ENCODE peak calls at places on chromosome 9, in ten cellular contexts. One of them, this sample, is unnamed.

GRCh38 chr9:8395022-8395421 is 595.4 kb upstream of the DMAC1 start:
- DNase-seq in left ventricle myocardium inferior: no peak
- DNase-seq in adrenal gland: no peak
- DNase-seq in HCT116: no peak
- DNase-seq in testis: no peak
- DNase-seq in Peyer's patch: no peak
- DNase-seq in uterus: no peak
- DNase-seq in gastrocnemius medialis: no peak
- DNase-seq in psoas muscle: no peak
- DNase-seq in fibroblast of lung: no peak
- DNase-seq in this sample: no peak

GRCh38 chr9:93597871-93598646 is 21.7 kb downstream of the PHF2 start:
- DNase-seq in left ventricle myocardium inferior: no peak
- DNase-seq in adrenal gland: peak; percentile 49
- DNase-seq in HCT116: no peak
- DNase-seq in testis: no peak
- DNase-seq in Peyer's patch: no peak
- DNase-seq in uterus: no peak
- DNase-seq in gastrocnemius medialis: no peak
- DNase-seq in psoas muscle: peak; percentile 42
- DNase-seq in fibroblast of lung: no peak
- DNase-seq in this sample: no peak

GRCh38 chr9:33236571-33236970 is 3.4 kb upstream of the SPINK4 start:
- DNase-seq in left ventricle myocardium inferior: no peak
- DNase-seq in adrenal gland: no peak
- DNase-seq in HCT116: no peak
- DNase-seq in testis: no peak
- DNase-seq in Peyer's patch: no peak
- DNase-seq in uterus: no peak
- DNase-seq in gastrocnemius medialis: no peak
- DNase-seq in psoas muscle: no peak
- DNase-seq in fibroblast of lung: no peak
- DNase-seq in this sample: no peak

GRCh38 chr9:6955251-6955921 is 197.6 kb downstream of the KDM4C start:
- DNase-seq in left ventricle myocardium inferior: no peak
- DNase-seq in adrenal gland: peak; percentile 75
- DNase-seq in HCT116: no peak
- DNase-seq in testis: no peak
- DNase-seq in Peyer's patch: no peak
- DNase-seq in uterus: no peak
- DNase-seq in gastrocnemius medialis: no peak
- DNase-seq in psoas muscle: no peak
- DNase-seq in fibroblast of lung: peak; percentile 86
- DNase-seq in this sample: no peak

GRCh38 chr9:12908910-12909309 is 134.1 kb downstream of the LURAP1L start:
- DNase-seq in left ventricle myocardium inferior: no peak
- DNase-seq in adrenal gland: no peak
- DNase-seq in HCT116: no peak
- DNase-seq in testis: no peak
- DNase-seq in Peyer's patch: no peak
- DNase-seq in uterus: no peak
- DNase-seq in gastrocnemius medialis: no peak
- DNase-seq in psoas muscle: no peak
- DNase-seq in fibroblast of lung: no peak
- DNase-seq in this sample: no peak

GRCh38 chr9:107878462-107878861 is 388.9 kb upstream of the KLF4 start:
- DNase-seq in left ventricle myocardium inferior: no peak
- DNase-seq in adrenal gland: no peak
- DNase-seq in HCT116: no peak
- DNase-seq in testis: no peak
- DNase-seq in Peyer's patch: no peak
- DNase-seq in uterus: no peak
- DNase-seq in gastrocnemius medialis: no peak
- DNase-seq in psoas muscle: no peak
- DNase-seq in fibroblast of lung: no peak
- DNase-seq in this sample: no peak

GRCh38 chr9:83410701-83411100 is 127.5 kb downstream of the FRMD3 start:
- DNase-seq in left ventricle myocardium inferior: no peak
- DNase-seq in adrenal gland: no peak
- DNase-seq in HCT116: no peak
- DNase-seq in testis: no peak
- DNase-seq in Peyer's patch: no peak
- DNase-seq in uterus: no peak
- DNase-seq in gastrocnemius medialis: no peak
- DNase-seq in psoas muscle: no peak
- DNase-seq in fibroblast of lung: no peak
- DNase-seq in this sample: no peak

GRCh38 chr9:126375386-126375785 is 48.8 kb downstream of the MVB12B start:
- DNase-seq in left ventricle myocardium inferior: no peak
- DNase-seq in adrenal gland: peak; percentile 70
- DNase-seq in HCT116: no peak
- DNase-seq in testis: peak; percentile 66
- DNase-seq in Peyer's patch: no peak
- DNase-seq in uterus: no peak
- DNase-seq in gastrocnemius medialis: no peak
- DNase-seq in psoas muscle: no peak
- DNase-seq in fibroblast of lung: peak; percentile 9
- DNase-seq in this sample: no peak

GRCh38 chr9:129030191-129030590 is 2.1 kb upstream of the SH3GLB2 start:
- DNase-seq in left ventricle myocardium inferior: no peak
- DNase-seq in adrenal gland: no peak
- DNase-seq in HCT116: no peak
- DNase-seq in testis: no peak
- DNase-seq in Peyer's patch: no peak
- DNase-seq in uterus: no peak
- DNase-seq in gastrocnemius medialis: no peak
- DNase-seq in psoas muscle: no peak
- DNase-seq in fibroblast of lung: no peak
- DNase-seq in this sample: no peak

GRCh38 chr9:120402741-120403542 is 177.0 kb downstream of the CDK5RAP2 start:
- DNase-seq in left ventricle myocardium inferior: no peak
- DNase-seq in adrenal gland: peak; percentile 65
- DNase-seq in HCT116: peak; percentile 65
- DNase-seq in testis: no peak
- DNase-seq in Peyer's patch: no peak
- DNase-seq in uterus: no peak
- DNase-seq in gastrocnemius medialis: no peak
- DNase-seq in psoas muscle: no peak
- DNase-seq in fibroblast of lung: peak; percentile 95
- DNase-seq in this sample: no peak

GRCh38 chr9:18396102-18396728 is 77.7 kb upstream of the ADAMTSL1 start:
- DNase-seq in left ventricle myocardium inferior: no peak
- DNase-seq in adrenal gland: no peak
- DNase-seq in HCT116: no peak
- DNase-seq in testis: peak; percentile 20
- DNase-seq in Peyer's patch: no peak
- DNase-seq in uterus: no peak
- DNase-seq in gastrocnemius medialis: no peak
- DNase-seq in psoas muscle: no peak
- DNase-seq in fibroblast of lung: peak; percentile 17
- DNase-seq in this sample: no peak

GRCh38 chr9:120914953-120915352 is 11.6 kb downstream of the TRAF1 start:
- DNase-seq in left ventricle myocardium inferior: no peak
- DNase-seq in adrenal gland: no peak
- DNase-seq in HCT116: no peak
- DNase-seq in testis: no peak
- DNase-seq in Peyer's patch: no peak
- DNase-seq in uterus: no peak
- DNase-seq in gastrocnemius medialis: no peak
- DNase-seq in psoas muscle: no peak
- DNase-seq in fibroblast of lung: no peak
- DNase-seq in this sample: no peak

GRCh38 chr9:33297455-33297854 is 7.1 kb downstream of the NFX1 start:
- DNase-seq in left ventricle myocardium inferior: peak; percentile 29
- DNase-seq in adrenal gland: peak; percentile 77
- DNase-seq in HCT116: no peak
- DNase-seq in testis: no peak
- DNase-seq in Peyer's patch: peak; percentile 84
- DNase-seq in uterus: no peak
- DNase-seq in gastrocnemius medialis: peak; percentile 52
- DNase-seq in psoas muscle: no peak
- DNase-seq in fibroblast of lung: no peak
- DNase-seq in this sample: no peak

GRCh38 chr9:117782931-117783788 is 79.0 kb downstream of the TLR4 start:
- DNase-seq in left ventricle myocardium inferior: peak; percentile 59
- DNase-seq in adrenal gland: peak; percentile 93
- DNase-seq in HCT116: no peak
- DNase-seq in testis: peak; percentile 82
- DNase-seq in Peyer's patch: peak; percentile 67
- DNase-seq in uterus: peak; percentile 39
- DNase-seq in gastrocnemius medialis: peak; percentile 26
- DNase-seq in psoas muscle: peak; percentile 79
- DNase-seq in fibroblast of lung: peak; percentile 29
- DNase-seq in this sample: peak; percentile 24

GRCh38 chr9:33676746-33677505 is 118.4 kb upstream of the PRSS3 start:
- DNase-seq in left ventricle myocardium inferior: peak; percentile 14
- DNase-seq in adrenal gland: peak; percentile 51
- DNase-seq in HCT116: no peak
- DNase-seq in testis: peak; percentile 64
- DNase-seq in Peyer's patch: peak; percentile 17
- DNase-seq in uterus: no peak
- DNase-seq in gastrocnemius medialis: no peak
- DNase-seq in psoas muscle: peak; percentile 59
- DNase-seq in fibroblast of lung: peak; percentile 42
- DNase-seq in this sample: peak; percentile 7

GRCh38 chr9:71830131-71830530 is 61.8 kb upstream of the CEMIP2 start:
- DNase-seq in left ventricle myocardium inferior: no peak
- DNase-seq in adrenal gland: no peak
- DNase-seq in HCT116: no peak
- DNase-seq in testis: no peak
- DNase-seq in Peyer's patch: no peak
- DNase-seq in uterus: no peak
- DNase-seq in gastrocnemius medialis: no peak
- DNase-seq in psoas muscle: no peak
- DNase-seq in fibroblast of lung: no peak
- DNase-seq in this sample: no peak

GRCh38 chr9:107251756-107252322 is 31.2 kb upstream of the RAD23B start:
- DNase-seq in left ventricle myocardium inferior: peak; percentile 56
- DNase-seq in adrenal gland: no peak
- DNase-seq in HCT116: no peak
- DNase-seq in testis: peak; percentile 83
- DNase-seq in Peyer's patch: no peak
- DNase-seq in uterus: peak; percentile 58
- DNase-seq in gastrocnemius medialis: peak; percentile 5
- DNase-seq in psoas muscle: peak; percentile 55
- DNase-seq in fibroblast of lung: peak; percentile 76
- DNase-seq in this sample: no peak

DNA sequence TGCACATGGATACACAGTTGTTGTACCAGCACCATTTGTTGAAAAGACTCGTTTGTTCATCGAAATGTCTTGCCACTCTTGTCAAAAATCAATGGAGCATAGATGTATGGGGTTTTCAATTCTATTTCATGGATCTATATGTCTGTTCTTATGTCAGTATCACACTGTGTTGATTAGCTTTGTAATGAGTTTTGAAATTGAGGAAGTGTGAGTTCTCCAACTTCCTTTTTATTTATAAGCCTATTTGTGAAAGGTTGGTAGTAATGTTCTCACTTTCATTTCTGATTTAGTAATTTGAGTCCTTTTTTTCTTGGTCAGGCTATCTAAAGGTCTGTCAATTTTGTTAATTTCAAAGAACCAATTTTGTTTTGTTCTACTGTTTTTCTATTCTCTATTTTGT is 26.1 kb downstream of the ZNF510 start:
- DNase-seq in left ventricle myocardium inferior: no peak
- DNase-seq in adrenal gland: no peak
- DNase-seq in HCT116: no peak
- DNase-seq in testis: no peak
- DNase-seq in Peyer's patch: no peak
- DNase-seq in uterus: no peak
- DNase-seq in gastrocnemius medialis: no peak
- DNase-seq in psoas muscle: no peak
- DNase-seq in fibroblast of lung: no peak
- DNase-seq in this sample: no peak
- H3K9me3 ChIP-seq in left ventricle myocardium inferior: peaks cover 100% of the 10 kb centered on the region
- H3K9me3 ChIP-seq in adrenal gland: peaks cover 58% of the 10 kb centered on the region
- H3K9me3 ChIP-seq in HCT116: peaks cover 27% of the 10 kb centered on the region
- H3K9me3 ChIP-seq in testis: no peaks in the 10 kb centered on the region
- H3K9me3 ChIP-seq in Peyer's patch: peaks cover 66% of the 10 kb centered on the region
- H3K9me3 ChIP-seq in uterus: no peaks in the 10 kb centered on the region
- H3K9me3 ChIP-seq in gastrocnemius medialis: peaks cover 63% of the 10 kb centered on the region
- H3K9me3 ChIP-seq in psoas muscle: peaks cover 88% of the 10 kb centered on the region
- H3K9me3 ChIP-seq in fibroblast of lung: peaks cover 2% of the 10 kb centered on the region
- H3K9me3 ChIP-seq in this sample: peaks cover 17% of the 10 kb centered on the region

GRCh38 chr9:122096620-122097415 is 3.7 kb upstream of the TTLL11 start:
- DNase-seq in left ventricle myocardium inferior: no peak
- DNase-seq in adrenal gland: peak; percentile 51
- DNase-seq in HCT116: no peak
- DNase-seq in testis: no peak
- DNase-seq in Peyer's patch: no peak
- DNase-seq in uterus: no peak
- DNase-seq in gastrocnemius medialis: no peak
- DNase-seq in psoas muscle: no peak
- DNase-seq in fibroblast of lung: no peak
- DNase-seq in this sample: no peak
- H3K9me3 ChIP-seq in left ventricle myocardium inferior: no peaks in the 10 kb centered on the region
- H3K9me3 ChIP-seq in adrenal gland: no peaks in the 10 kb centered on the region
- H3K9me3 ChIP-seq in HCT116: no peaks in the 10 kb centered on the region
- H3K9me3 ChIP-seq in testis: no peaks in the 10 kb centered on the region
- H3K9me3 ChIP-seq in Peyer's patch: no peaks in the 10 kb centered on the region
- H3K9me3 ChIP-seq in uterus: no peaks in the 10 kb centered on the region
- H3K9me3 ChIP-seq in gastrocnemius medialis: no peaks in the 10 kb centered on the region
- H3K9me3 ChIP-seq in psoas muscle: no peaks in the 10 kb centered on the region
- H3K9me3 ChIP-seq in fibroblast of lung: no peaks in the 10 kb centered on the region
- H3K9me3 ChIP-seq in this sample: no peaks in the 10 kb centered on the region

DNA sequence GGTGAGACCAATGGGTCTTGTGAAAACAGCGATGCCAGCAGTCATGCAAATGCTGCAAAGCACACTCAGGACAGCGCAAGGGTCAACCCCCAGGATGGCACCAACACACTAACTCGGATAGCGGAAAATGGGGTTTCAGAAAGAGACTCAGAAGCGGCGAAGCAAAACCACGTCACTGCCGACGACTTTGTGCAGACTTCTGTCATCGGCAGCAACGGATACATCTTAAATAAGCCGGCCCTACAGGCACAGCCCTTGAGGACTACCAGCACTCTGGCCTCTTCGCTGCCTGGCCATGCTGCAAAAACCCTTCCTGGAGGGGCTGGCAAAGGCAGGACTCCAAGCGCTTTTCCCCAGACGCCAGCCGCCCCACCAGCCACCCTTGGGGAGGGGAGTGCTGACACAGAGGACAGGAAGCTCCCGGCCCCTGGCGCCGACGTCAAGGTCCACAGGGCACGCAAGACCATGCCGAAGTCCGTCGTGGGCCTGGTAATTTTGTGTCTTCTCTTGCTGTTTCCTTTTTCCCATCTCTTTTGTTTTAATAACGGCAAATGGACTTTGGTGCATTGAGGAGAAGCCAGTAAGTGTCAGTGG is 98.0 kb downstream of the EHMT1 start:
- DNase-seq in left ventricle myocardium inferior: no peak
- DNase-seq in adrenal gland: no peak
- DNase-seq in HCT116: no peak
- DNase-seq in testis: no peak
- DNase-seq in Peyer's patch: no peak
- DNase-seq in uterus: no peak
- DNase-seq in gastrocnemius medialis: no peak
- DNase-seq in psoas muscle: no peak
- DNase-seq in fibroblast of lung: no peak
- DNase-seq in this sample: no peak
- H3K9me3 ChIP-seq in left ventricle myocardium inferior: peaks cover 7% of the 10 kb centered on the region
- H3K9me3 ChIP-seq in adrenal gland: no peaks in the 10 kb centered on the region
- H3K9me3 ChIP-seq in HCT116: no peaks in the 10 kb centered on the region
- H3K9me3 ChIP-seq in testis: no peaks in the 10 kb centered on the region
- H3K9me3 ChIP-seq in Peyer's patch: no peaks in the 10 kb centered on the region
- H3K9me3 ChIP-seq in uterus: no peaks in the 10 kb centered on the region
- H3K9me3 ChIP-seq in gastrocnemius medialis: no peaks in the 10 kb centered on the region
- H3K9me3 ChIP-seq in psoas muscle: no peaks in the 10 kb centered on the region
- H3K9me3 ChIP-seq in fibroblast of lung: no peaks in the 10 kb centered on the region
- H3K9me3 ChIP-seq in this sample: no peaks in the 10 kb centered on the region

GRCh38 chr9:133621868-133622267 is 12.7 kb upstream of the FAM163B start:
- DNase-seq in left ventricle myocardium inferior: no peak
- DNase-seq in adrenal gland: no peak
- DNase-seq in HCT116: no peak
- DNase-seq in testis: no peak
- DNase-seq in Peyer's patch: no peak
- DNase-seq in uterus: no peak
- DNase-seq in gastrocnemius medialis: no peak
- DNase-seq in psoas muscle: no peak
- DNase-seq in fibroblast of lung: no peak
- DNase-seq in this sample: no peak
- H3K9me3 ChIP-seq in left ventricle myocardium inferior: peaks cover 20% of the 10 kb centered on the region
- H3K9me3 ChIP-seq in adrenal gland: no peaks in the 10 kb centered on the region
- H3K9me3 ChIP-seq in HCT116: no peaks in the 10 kb centered on the region
- H3K9me3 ChIP-seq in testis: no peaks in the 10 kb centered on the region
- H3K9me3 ChIP-seq in Peyer's patch: no peaks in the 10 kb centered on the region
- H3K9me3 ChIP-seq in uterus: no peaks in the 10 kb centered on the region
- H3K9me3 ChIP-seq in gastrocnemius medialis: no peaks in the 10 kb centered on the region
- H3K9me3 ChIP-seq in psoas muscle: no peaks in the 10 kb centered on the region
- H3K9me3 ChIP-seq in fibroblast of lung: no peaks in the 10 kb centered on the region
- H3K9me3 ChIP-seq in this sample: no peaks in the 10 kb centered on the region

This sample was measured in T-helper 17 cell.